ENCODE peak calls at places on chromosome 4, in eight cellular contexts. One of them, this sample, is unnamed.

GRCh38 chr4:92864176-92864575 is 560.4 kb downstream of the GRID2 start:
- DNase-seq in suprapubic skin: no peak
- DNase-seq in GM12878: no peak
- DNase-seq in lower leg skin: no peak
- DNase-seq in uterus: no peak
- DNase-seq in IMR-90: no peak
- DNase-seq in heart left ventricle: no peak
- DNase-seq in A549: no peak
- DNase-seq in this sample: no peak

GRCh38 chr4:106444557-106444956 is 76.0 kb upstream of the GIMD1 start:
- DNase-seq in suprapubic skin: no peak
- DNase-seq in GM12878: no peak
- DNase-seq in lower leg skin: no peak
- DNase-seq in uterus: no peak
- DNase-seq in IMR-90: no peak
- DNase-seq in heart left ventricle: no peak
- DNase-seq in A549: no peak
- DNase-seq in this sample: no peak

GRCh38 chr4:118942465-118942864 is 53.8 kb downstream of the SYNPO2 start:
- DNase-seq in suprapubic skin: no peak
- DNase-seq in GM12878: no peak
- DNase-seq in lower leg skin: no peak
- DNase-seq in uterus: no peak
- DNase-seq in IMR-90: peak
- DNase-seq in heart left ventricle: no peak
- DNase-seq in A549: no peak
- DNase-seq in this sample: peak

GRCh38 chr4:111400736-111401135 is 744.5 kb upstream of the FAM241A start:
- DNase-seq in suprapubic skin: no peak
- DNase-seq in GM12878: no peak
- DNase-seq in lower leg skin: no peak
- DNase-seq in uterus: no peak
- DNase-seq in IMR-90: peak
- DNase-seq in heart left ventricle: no peak
- DNase-seq in A549: no peak
- DNase-seq in this sample: peak

GRCh38 chr4:145614235-145614615 is 5.0 kb upstream of the MMAA start:
- DNase-seq in suprapubic skin: no peak
- DNase-seq in GM12878: no peak
- DNase-seq in lower leg skin: no peak
- DNase-seq in uterus: no peak
- DNase-seq in IMR-90: no peak
- DNase-seq in heart left ventricle: no peak
- DNase-seq in A549: no peak
- DNase-seq in this sample: no peak

GRCh38 chr4:159047478-159048165 is 55.3 kb upstream of the RAPGEF2 start:
- DNase-seq in suprapubic skin: no peak
- DNase-seq in GM12878: no peak
- DNase-seq in lower leg skin: no peak
- DNase-seq in uterus: no peak
- DNase-seq in IMR-90: peak
- DNase-seq in heart left ventricle: no peak
- DNase-seq in A549: no peak
- DNase-seq in this sample: no peak

GRCh38 chr4:19850909-19851308 is 400.8 kb upstream of the SLIT2 start:
- DNase-seq in suprapubic skin: no peak
- DNase-seq in GM12878: no peak
- DNase-seq in lower leg skin: no peak
- DNase-seq in uterus: no peak
- DNase-seq in IMR-90: peak
- DNase-seq in heart left ventricle: no peak
- DNase-seq in A549: peak
- DNase-seq in this sample: no peak

GRCh38 chr4:153573881-153574807 is 108.0 kb downstream of the TMEM131L start:
- DNase-seq in suprapubic skin: no peak
- DNase-seq in GM12878: no peak
- DNase-seq in lower leg skin: no peak
- DNase-seq in uterus: peak
- DNase-seq in IMR-90: peak
- DNase-seq in heart left ventricle: peak
- DNase-seq in A549: peak
- DNase-seq in this sample: peak

GRCh38 chr4:184792950-184793555 is 32.7 kb downstream of the ACSL1 start:
- DNase-seq in suprapubic skin: no peak
- DNase-seq in GM12878: no peak
- DNase-seq in lower leg skin: no peak
- DNase-seq in uterus: peak
- DNase-seq in IMR-90: peak
- DNase-seq in heart left ventricle: no peak
- DNase-seq in A549: peak
- DNase-seq in this sample: peak

GRCh38 chr4:26462874-26463273 is 27.4 kb downstream of the CCKAR start:
- DNase-seq in suprapubic skin: no peak
- DNase-seq in GM12878: no peak
- DNase-seq in lower leg skin: no peak
- DNase-seq in uterus: no peak
- DNase-seq in IMR-90: peak
- DNase-seq in heart left ventricle: no peak
- DNase-seq in A549: no peak
- DNase-seq in this sample: no peak

GRCh38 chr4:123397276-123398150 is 918 bp downstream of the SPRY1 start:
- DNase-seq in suprapubic skin: no peak
- DNase-seq in GM12878: no peak
- DNase-seq in lower leg skin: peak
- DNase-seq in uterus: peak
- DNase-seq in IMR-90: peak
- DNase-seq in heart left ventricle: peak
- DNase-seq in A549: peak
- DNase-seq in this sample: peak

GRCh38 chr4:123398151-123398802 is 1.7 kb downstream of the SPRY1 start:
- DNase-seq in suprapubic skin: no peak
- DNase-seq in GM12878: no peak
- DNase-seq in lower leg skin: peak
- DNase-seq in uterus: peak
- DNase-seq in IMR-90: peak
- DNase-seq in heart left ventricle: peak
- DNase-seq in A549: peak
- DNase-seq in this sample: peak

GRCh38 chr4:123396294-123397275 is at the start of gene SPRY1:
- DNase-seq in suprapubic skin: peak
- DNase-seq in GM12878: peak
- DNase-seq in lower leg skin: peak
- DNase-seq in uterus: peak
- DNase-seq in IMR-90: peak
- DNase-seq in heart left ventricle: peak
- DNase-seq in A549: peak
- DNase-seq in this sample: peak

GRCh38 chr4:123399638-123400358 is 3.2 kb downstream of the SPRY1 start:
- DNase-seq in suprapubic skin: no peak
- DNase-seq in GM12878: no peak
- DNase-seq in lower leg skin: no peak
- DNase-seq in uterus: no peak
- DNase-seq in IMR-90: no peak
- DNase-seq in heart left ventricle: no peak
- DNase-seq in A549: no peak
- DNase-seq in this sample: no peak

GRCh38 chr4:123398803-123399637 is 2.4 kb downstream of the SPRY1 start:
- DNase-seq in suprapubic skin: peak
- DNase-seq in GM12878: no peak
- DNase-seq in lower leg skin: peak
- DNase-seq in uterus: peak
- DNase-seq in IMR-90: peak
- DNase-seq in heart left ventricle: peak
- DNase-seq in A549: peak
- DNase-seq in this sample: peak
- TF ChIP-seq POLR2A in suprapubic skin: no peak
- TF ChIP-seq POLR2A in GM12878: no peak
- TF ChIP-seq POLR2A in lower leg skin: no peak
- TF ChIP-seq POLR2A in uterus: no peak
- TF ChIP-seq POLR2A in IMR-90: no peak
- TF ChIP-seq POLR2A in heart left ventricle: no peak
- TF ChIP-seq POLR2A in A549: no peak
- TF ChIP-seq POLR2A in this sample: no peak

DNA sequence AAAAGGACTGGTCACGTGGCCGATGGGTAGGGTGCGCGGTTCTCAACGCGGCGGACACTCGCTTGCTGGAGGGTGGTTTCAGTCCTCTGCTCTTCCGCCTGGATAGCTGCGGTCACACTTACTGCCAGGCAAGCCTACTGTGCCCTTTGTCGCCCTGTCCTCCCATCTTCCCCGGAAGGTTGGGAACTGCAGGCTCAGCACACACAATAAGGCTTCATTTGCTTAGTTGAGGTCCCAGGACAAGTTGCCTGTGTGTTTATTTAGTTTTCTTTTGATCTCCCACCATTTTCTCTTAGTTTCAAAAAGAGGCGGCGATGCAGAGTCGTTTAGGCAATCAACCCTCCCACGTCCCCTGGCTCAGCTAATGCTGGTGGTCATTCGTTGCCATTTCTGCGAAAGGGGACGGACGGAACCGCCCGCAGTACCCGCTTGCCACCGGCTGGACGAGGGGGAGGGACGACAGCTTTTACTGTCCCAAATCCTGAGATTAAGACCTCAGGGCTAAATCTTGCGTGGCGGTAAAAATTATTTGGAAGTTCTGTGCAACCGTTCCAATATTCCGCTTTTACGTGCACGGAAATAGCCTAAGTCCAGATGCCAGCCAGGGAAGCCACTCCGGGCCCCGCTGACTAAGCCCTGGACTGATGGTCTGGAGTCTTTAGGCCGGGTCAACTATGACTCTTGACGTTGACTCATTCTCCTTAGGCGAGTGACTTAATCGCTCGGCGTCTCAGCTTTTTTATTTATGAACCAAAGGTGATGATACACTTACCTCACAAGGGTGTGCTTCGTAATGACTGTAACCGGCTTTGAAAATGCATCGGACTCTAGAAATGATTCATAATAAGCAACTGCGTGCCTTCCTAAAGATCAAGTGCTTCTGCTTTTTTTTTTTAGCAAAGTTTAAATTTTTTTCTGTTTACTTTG is 671 bp upstream of the EIF4E start:
- DNase-seq in suprapubic skin: no peak
- DNase-seq in GM12878: peak
- DNase-seq in lower leg skin: peak
- DNase-seq in uterus: peak
- DNase-seq in IMR-90: peak
- DNase-seq in heart left ventricle: peak
- DNase-seq in A549: peak
- DNase-seq in this sample: peak
- TF ChIP-seq POLR2A in suprapubic skin: no peak
- TF ChIP-seq POLR2A in GM12878: peak
- TF ChIP-seq POLR2A in lower leg skin: no peak
- TF ChIP-seq POLR2A in uterus: peak
- TF ChIP-seq POLR2A in IMR-90: peak
- TF ChIP-seq POLR2A in heart left ventricle: no peak
- TF ChIP-seq POLR2A in A549: peak
- TF ChIP-seq POLR2A in this sample: peak

GRCh38 chr4:107931775-107932321 is 499 bp downstream of the CYP2U1 start:
- DNase-seq in suprapubic skin: peak
- DNase-seq in GM12878: no peak
- DNase-seq in lower leg skin: peak
- DNase-seq in uterus: peak
- DNase-seq in IMR-90: no peak
- DNase-seq in heart left ventricle: no peak
- DNase-seq in A549: no peak
- DNase-seq in this sample: peak
- TF ChIP-seq POLR2A in suprapubic skin: no peak
- TF ChIP-seq POLR2A in GM12878: no peak
- TF ChIP-seq POLR2A in lower leg skin: no peak
- TF ChIP-seq POLR2A in uterus: no peak
- TF ChIP-seq POLR2A in IMR-90: no peak
- TF ChIP-seq POLR2A in heart left ventricle: no peak
- TF ChIP-seq POLR2A in A549: no peak
- TF ChIP-seq POLR2A in this sample: peak

DNA sequence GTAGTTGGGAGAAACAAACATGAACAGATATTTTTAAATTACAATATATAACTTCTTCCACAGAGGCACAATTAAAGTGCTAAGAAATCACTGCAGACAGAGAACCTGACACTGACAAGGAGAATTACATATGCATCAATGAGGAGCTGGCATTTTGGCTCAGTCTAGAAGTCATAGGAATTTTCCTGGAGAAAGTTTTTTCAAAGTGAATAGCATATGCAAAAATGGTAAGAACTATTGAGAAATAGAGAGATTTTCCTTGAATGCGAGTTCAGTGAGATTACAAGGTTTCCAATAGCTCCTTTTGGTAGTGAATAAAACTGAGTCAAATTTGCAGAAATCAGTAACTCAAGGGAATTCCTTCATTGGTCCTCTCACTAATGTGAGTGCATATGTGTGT is 557.6 kb downstream of the PPARGC1A start:
- DNase-seq in suprapubic skin: no peak
- DNase-seq in GM12878: no peak
- DNase-seq in lower leg skin: no peak
- DNase-seq in uterus: no peak
- DNase-seq in IMR-90: no peak
- DNase-seq in heart left ventricle: no peak
- DNase-seq in A549: no peak
- DNase-seq in this sample: no peak
- TF ChIP-seq POLR2A in suprapubic skin: no peak
- TF ChIP-seq POLR2A in GM12878: no peak
- TF ChIP-seq POLR2A in lower leg skin: no peak
- TF ChIP-seq POLR2A in uterus: no peak
- TF ChIP-seq POLR2A in IMR-90: no peak
- TF ChIP-seq POLR2A in heart left ventricle: no peak
- TF ChIP-seq POLR2A in A549: no peak
- TF ChIP-seq POLR2A in this sample: no peak

This sample was measured in gastrocnemius medialis.